ENCODE peak calls at places on chromosomes 13 and 19, in four cellular contexts. One of them, this sample, is unnamed.

GRCh38 chr19:5515737-5516136 is 52.0 kb downstream of the TINCR start:
- DNase-seq in cardiac muscle cell: no peak
- DNase-seq in fibroblast of the conjunctiva: no peak
- DNase-seq in H9: no peak
- DNase-seq in this sample: no peak

GRCh38 chr19:11887618-11888531 is at the start of gene ZNF69:
- DNase-seq in cardiac muscle cell: peak
- DNase-seq in H9: peak
- DNase-seq in fibroblast of the conjunctiva: no peak
- DNase-seq in this sample: peak

GRCh38 chr13:51475727-51476521 is 23.1 kb upstream of the INTS6 start:
- DNase-seq in cardiac muscle cell: no peak
- DNase-seq in H9: no peak
- DNase-seq in fibroblast of the conjunctiva: no peak
- DNase-seq in this sample: no peak

GRCh38 chr13:21212138-21212775 is 35.8 kb downstream of the MRPL57 start:
- DNase-seq in fibroblast of the conjunctiva: no peak
- DNase-seq in H9: no peak
- DNase-seq in cardiac muscle cell: no peak
- DNase-seq in this sample: no peak

GRCh38 chr19:50723069-50723468 is at the start of gene CLEC11A:
- DNase-seq in fibroblast of the conjunctiva: peak
- DNase-seq in H9: no peak
- DNase-seq in cardiac muscle cell: peak
- DNase-seq in this sample: peak

GRCh38 chr13:111114362-111115050 is 604 bp upstream of the ARHGEF7 start:
- DNase-seq in H9: peak
- DNase-seq in fibroblast of the conjunctiva: no peak
- DNase-seq in cardiac muscle cell: peak
- DNase-seq in this sample: peak

GRCh38 chr13:43271152-43271551 is 247.8 kb downstream of the DNAJC15 start:
- DNase-seq in fibroblast of the conjunctiva: no peak
- DNase-seq in cardiac muscle cell: no peak
- DNase-seq in H9: no peak
- DNase-seq in this sample: no peak

GRCh38 chr13:109074853-109075252 is 445.4 kb downstream of the MYO16 start:
- DNase-seq in cardiac muscle cell: no peak
- DNase-seq in fibroblast of the conjunctiva: no peak
- DNase-seq in H9: no peak
- DNase-seq in this sample: no peak

GRCh38 chr13:111327701-111328100 is 7.3 kb downstream of the TEX29 start:
- DNase-seq in H9: no peak
- DNase-seq in cardiac muscle cell: no peak
- DNase-seq in fibroblast of the conjunctiva: no peak
- DNase-seq in this sample: no peak

GRCh38 chr13:112444001-112444311 is 67.8 kb downstream of the SPACA7 start:
- DNase-seq in cardiac muscle cell: peak
- DNase-seq in fibroblast of the conjunctiva: peak
- DNase-seq in H9: peak
- DNase-seq in this sample: peak

GRCh38 chr13:22915442-22916082 is 265.2 kb upstream of the SGCG start:
- DNase-seq in cardiac muscle cell: peak
- DNase-seq in H9: peak
- DNase-seq in fibroblast of the conjunctiva: peak
- DNase-seq in this sample: peak

GRCh38 chr13:50400035-50400726 is 384.9 kb downstream of the KCNRG start:
- DNase-seq in fibroblast of the conjunctiva: no peak
- DNase-seq in H9: no peak
- DNase-seq in cardiac muscle cell: peak
- DNase-seq in this sample: peak

GRCh38 chr19:4795400-4795799 is 3.9 kb downstream of the FEM1A start:
- DNase-seq in cardiac muscle cell: no peak
- DNase-seq in fibroblast of the conjunctiva: no peak
- DNase-seq in H9: no peak
- DNase-seq in this sample: no peak

GRCh38 chr13:46339035-46339666 is 47.9 kb downstream of the RUBCNL start:
- DNase-seq in fibroblast of the conjunctiva: no peak
- DNase-seq in cardiac muscle cell: peak
- DNase-seq in H9: no peak
- DNase-seq in this sample: no peak

GRCh38 chr19:11767633-11768133 is 883 bp downstream of the ZNF441 start:
- DNase-seq in H9: no peak
- DNase-seq in cardiac muscle cell: peak
- DNase-seq in fibroblast of the conjunctiva: no peak
- DNase-seq in this sample: peak

GRCh38 chr19:47158367-47158791 is 27.7 kb downstream of the SAE1 start:
- DNase-seq in cardiac muscle cell: no peak
- DNase-seq in fibroblast of the conjunctiva: no peak
- DNase-seq in H9: no peak
- DNase-seq in this sample: no peak

GRCh38 chr13:101398920-101399319 is 17.4 kb downstream of the NALCN start:
- DNase-seq in cardiac muscle cell: peak
- DNase-seq in H9: no peak
- DNase-seq in fibroblast of the conjunctiva: no peak
- DNase-seq in this sample: no peak

GRCh38 chr13:111895896-111896821 is 170.8 kb upstream of the SOX1 start:
- DNase-seq in fibroblast of the conjunctiva: no peak
- DNase-seq in H9: peak
- DNase-seq in cardiac muscle cell: no peak
- DNase-seq in this sample: no peak

GRCh38 chr19:17281391-17282304 is at the start of gene ANKLE1:
- DNase-seq in fibroblast of the conjunctiva: no peak
- DNase-seq in H9: peak
- DNase-seq in cardiac muscle cell: peak
- DNase-seq in this sample: no peak

GRCh38 chr19:51777570-51778460 is 16.8 kb downstream of the FPR2 start:
- DNase-seq in cardiac muscle cell: peak
- DNase-seq in H9: peak
- DNase-seq in fibroblast of the conjunctiva: peak
- DNase-seq in this sample: peak

This sample was measured in cerebellar cortex.